ENCODE peak calls at places on chromosomes 12 and 14, in six cellular contexts. U, E, I, W, T and Z are unnamed samples.

GRCh38 chr14:61247935-61248334 is 33.2 kb downstream of the TMEM30B start:
- DNase-seq in W (no peak), I (no peak), T (no peak), U (no peak), E (no peak), Z (no peak)

GRCh38 chr12:110312581-110313360 is 31.7 kb downstream of the ATP2A2 start:
- DNase-seq in I (no peak), E (no peak), W (no peak), T (no peak), U (no peak), Z (no peak)

GRCh38 chr12:120488057-120488660 is 7.8 kb upstream of the DYNLL1 start:
- DNase-seq in U (no peak), W (no peak), I (no peak), T (no peak), E (peak), Z (no peak)

GRCh38 chr14:100019156-100019882 is 45.9 kb upstream of the EVL start:
- DNase-seq in I (no peak), U (peak), W (no peak), T (peak), E (peak), Z (no peak)

GRCh38 chr14:74478996-74479635 is 14.0 kb downstream of the NPC2 start:
- DNase-seq in T (peak), I (no peak), W (no peak), U (no peak), E (no peak), Z (no peak)

GRCh38 chr14:74952195-74952665 is 3.2 kb downstream of the PGF start:
- DNase-seq in W (no peak), T (no peak), U (no peak), I (no peak), E (no peak), Z (no peak)

GRCh38 chr14:75267141-75267601 is 11.5 kb upstream of the FOS start:
- DNase-seq in T (no peak), E (no peak), W (no peak), I (no peak), U (peak), Z (no peak)

GRCh38 chr14:92460916-92461579 is 52.5 kb upstream of the RIN3 start:
- DNase-seq in E (no peak), U (no peak), T (no peak), W (no peak), I (no peak), Z (peak)

GRCh38 chr12:31339831-31340622 is 14.1 kb upstream of the SINHCAF start:
- DNase-seq in W (no peak), I (no peak), E (no peak), U (no peak), T (no peak), Z (no peak)

GRCh38 chr14:39704581-39704980 is 272.3 kb upstream of the FBXO33 start:
- DNase-seq in I (no peak), E (no peak), W (no peak), T (peak), U (no peak), Z (no peak)

GRCh38 chr14:78904094-78904493 is 733.9 kb downstream of the NRXN3 start:
- DNase-seq in T (no peak), W (no peak), I (no peak), E (no peak), U (no peak), Z (no peak)

GRCh38 chr12:70052931-70053497 is 190.2 kb upstream of the CNOT2 start:
- DNase-seq in W (no peak), E (no peak), I (no peak), U (peak), T (no peak), Z (peak)

GRCh38 chr14:88879016-88879415 is 54.6 kb downstream of the TTC8 start:
- DNase-seq in I (no peak), W (no peak), U (no peak), E (no peak), T (no peak), Z (no peak)

GRCh38 chr12:86660000-86660399 is 403.8 kb upstream of the MGAT4C start:
- DNase-seq in W (no peak), T (no peak), E (no peak), U (no peak), I (no peak), Z (no peak)

GRCh38 chr14:95190346-95190840 is 33.1 kb upstream of the DICER1 start:
- DNase-seq in I (no peak), E (no peak), W (no peak), U (no peak), T (no peak), Z (no peak)

GRCh38 chr12:49050507-49051372 is 9.9 kb downstream of the KMT2D start:
- DNase-seq in T (no peak), W (no peak), U (no peak), E (no peak), I (no peak), Z (no peak)

GRCh38 chr12:43711348-43711747 is 47.2 kb downstream of the PUS7L start:
- DNase-seq in U (no peak), I (no peak), W (no peak), T (no peak), E (no peak), Z (no peak)

GRCh38 chr14:99451234-99451633 is 29.4 kb downstream of the SETD3 start:
- DNase-seq in I (no peak), W (no peak), U (no peak), E (no peak), T (no peak), Z (no peak)

GRCh38 chr14:78933948-78934524 is 763.9 kb downstream of the NRXN3 start:
- DNase-seq in I (no peak), T (peak), E (no peak), W (no peak), U (no peak), Z (no peak)

GRCh38 chr14:75273272-75274044 is 5.2 kb upstream of the FOS start:
- DNase-seq in E (no peak), T (no peak), U (peak), I (no peak), W (no peak), Z (no peak)

GRCh38 chr12:103513875-103514274 is 18.1 kb upstream of the C12orf42 start:
- DNase-seq in E (no peak), W (no peak), U (no peak), T (no peak), I (no peak), Z (no peak)

GRCh38 chr12:57099766-57100165 is 10.9 kb downstream of the NAB2 start:
- DNase-seq in U (no peak), E (no peak), W (no peak), T (no peak), I (no peak), Z (no peak)

GRCh38 chr14:95442633-95443021 is 73.8 kb downstream of the SYNE3 start:
- DNase-seq in U (peak), T (peak), I (peak), E (peak), W (peak), Z (peak)

GRCh38 chr12:100986595-100987547 is 192.3 kb downstream of the ANO4 start:
- DNase-seq in T (no peak), I (no peak), E (no peak), W (no peak), U (no peak), Z (peak)

GRCh38 chr12:65532744-65533143 is 254.3 kb downstream of the MSRB3 start:
- DNase-seq in E (no peak), W (no peak), T (no peak), U (peak), I (no peak), Z (peak)

GRCh38 chr12:116381744-116382455 is 104.4 kb upstream of the MED13L start:
- DNase-seq in W (no peak), T (no peak), I (no peak), E (no peak), U (peak), Z (peak)

GRCh38 chr12:8035440-8036010 is 3.0 kb downstream of the FOXJ2 start:
- DNase-seq in W (no peak), T (no peak), I (no peak), U (no peak), E (no peak), Z (no peak)

GRCh38 chr12:5499566-5500325 is 67.8 kb downstream of the NTF3 start:
- DNase-seq in U (no peak), I (no peak), W (no peak), T (no peak), E (no peak), Z (peak)

GRCh38 chr12:58420496-58420895 is 479.1 kb downstream of the ATP23 start:
- DNase-seq in E (no peak), T (no peak), W (no peak), I (no peak), U (no peak), Z (peak)

GRCh38 chr12:59087077-59087673 is 166.9 kb upstream of the LRIG3 start:
- DNase-seq in W (no peak), E (no peak), I (no peak), T (peak), U (no peak), Z (no peak)

GRCh38 chr14:89842852-89843251 is 111.7 kb downstream of the EFCAB11 start:
- DNase-seq in E (no peak), W (no peak), U (no peak), T (no peak), I (no peak), Z (no peak)

GRCh38 chr12:132945806-132946506 is 10.2 kb downstream of the ZNF605 start:
- DNase-seq in W (no peak), E (no peak), T (no peak), I (no peak), U (no peak), Z (no peak)

GRCh38 chr14:76651410-76652055 is 109.7 kb upstream of the VASH1 start:
- DNase-seq in I (no peak), T (no peak), W (no peak), E (no peak), U (no peak), Z (no peak)

GRCh38 chr12:52013626-52014310 is 7.0 kb downstream of the TAMALIN start:
- DNase-seq in W (no peak), U (no peak), I (no peak), T (no peak), E (no peak), Z (no peak)

GRCh38 chr14:78172428-78172827 is 2.3 kb downstream of the NRXN3 start:
- DNase-seq in T (no peak), W (no peak), U (no peak), I (no peak), E (no peak), Z (no peak)

GRCh38 chr12:6370994-6371754 is 4.2 kb downstream of the SCNN1A start:
- DNase-seq in W (no peak), I (no peak), T (no peak), E (no peak), U (peak), Z (no peak)

GRCh38 chr14:67704484-67705089 is 2.9 kb downstream of the RDH12 start:
- DNase-seq in T (peak), U (peak), W (no peak), E (peak), I (no peak), Z (no peak)

GRCh38 chr14:70640938-70641547 is 673 bp upstream of the TTC9 start:
- DNase-seq in E (peak), T (peak), I (no peak), U (no peak), W (no peak), Z (no peak)